ENCODE peak calls at places on chromosome 17, in five cellular contexts. M is IMR-90, U is stomach, L is gastrocnemius medialis, Y is heart left ventricle. I is an unnamed sample.
A peak's percentile ranks its signal among the peaks of the same experiment; 100 is the strongest.

GRCh38 chr17:17363638-17364337 is 60.6 kb downstream of the NT5M start:
- DNase-seq in Y (no peak), L (no peak), U (no peak), M (no peak), I (no peak)

GRCh38 chr17:68705331-68706166 is 104.4 kb upstream of the FAM20A start:
- DNase-seq in U (no peak), L (no peak), Y (no peak), M (peak; percentile 43), I (no peak)

GRCh38 chr17:79612468-79613194 is 1.8 kb upstream of the RBFOX3 start:
- DNase-seq in Y (no peak), M (peak; percentile 5), U (peak; percentile 31), L (no peak), I (peak; percentile 29)

GRCh38 chr17:61378658-61379456 is 20.8 kb upstream of the TBX2 start:
- DNase-seq in U (no peak), M (no peak), L (no peak), Y (no peak), I (no peak)

GRCh38 chr17:50501054-50501453 is 7.2 kb upstream of the MYCBPAP start:
- DNase-seq in U (peak; percentile 47), L (no peak), M (no peak), Y (no peak), I (no peak)

GRCh38 chr17:18257268-18257681 is 1.3 kb downstream of the FLII start:
- DNase-seq in Y (no peak), L (no peak), M (no peak), U (peak; percentile 46), I (peak; percentile 22)

GRCh38 chr17:9064311-9064834 is 43.1 kb downstream of the NTN1 start:
- DNase-seq in Y (no peak), L (no peak), U (no peak), M (no peak), I (no peak)

GRCh38 chr17:67469208-67469980 is 92.3 kb downstream of the PITPNC1 start:
- DNase-seq in Y (no peak), L (no peak), M (peak; percentile 28), U (no peak), I (no peak)

GRCh38 chr17:70810609-70811008 is 641.3 kb downstream of the KCNJ2 start:
- DNase-seq in Y (no peak), L (no peak), U (no peak), M (peak; percentile 70), I (no peak)

GRCh38 chr17:45814622-45815606 is 29.8 kb upstream of the SPPL2C start:
- DNase-seq in M (no peak), U (no peak), Y (peak; percentile 50), L (no peak), I (no peak)

GRCh38 chr17:19372004-19372365 is 6.3 kb upstream of the MAPK7 start:
- DNase-seq in M (no peak), U (no peak), L (no peak), Y (no peak), I (peak; percentile 20)

GRCh38 chr17:38605852-38606645 is at the start of gene SRCIN1:
- DNase-seq in L (no peak), M (peak; percentile 2), Y (peak; percentile 74), U (peak; percentile 76), I (no peak)

GRCh38 chr17:56939869-56940484 is 20.9 kb downstream of the COIL start:
- DNase-seq in L (no peak), U (no peak), M (peak; percentile 62), Y (no peak), I (no peak)

DNA sequence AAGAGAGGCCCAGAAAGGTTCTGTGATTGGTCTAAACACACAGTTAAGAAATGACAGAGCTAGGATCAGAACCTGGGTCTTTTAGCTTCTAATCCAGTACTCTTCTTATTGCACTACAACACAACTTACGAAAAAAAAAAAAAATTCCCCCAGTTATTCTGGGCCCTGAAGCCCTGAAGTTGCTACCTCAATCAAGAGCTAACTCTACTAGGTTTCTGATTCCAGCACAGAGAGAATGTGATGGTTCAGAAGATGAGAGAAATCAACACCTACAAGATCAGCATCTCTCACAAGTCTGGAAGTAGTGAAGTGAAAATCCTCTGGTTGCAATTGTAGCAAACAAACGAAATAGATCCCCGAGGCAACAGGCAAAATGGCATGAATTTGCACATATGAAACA is 37.3 kb downstream of the GRB7 start:
- DNase-seq in Y (no peak), U (no peak), M (no peak), L (no peak), I (no peak)
- TF ChIP-seq POLR2A in Y (no peak), U (no peak), M (no peak), L (no peak), I (no peak)

GRCh38 chr17:6831662-6832263 is at the start of gene TEKT1:
- DNase-seq in L (peak; percentile 25), M (peak; percentile 26), Y (peak; percentile 66), U (peak; percentile 70), I (peak; percentile 73)
- H3K4me3 ChIP-seq in L (peak within 1 kb of the TSS; percentile 37), M (no peak within 1 kb of the TSS), Y (peak within 1 kb of the TSS; percentile 30), U (peak within 1 kb of the TSS; percentile 36), I (no peak within 1 kb of the TSS)

GRCh38 chr17:28724500-28725165 is 1.4 kb downstream of the TLCD1 start:
- DNase-seq in U (no peak), L (no peak), M (no peak), Y (no peak), I (no peak)

GRCh38 chr17:28726912-28727726 is 1.1 kb upstream of the TLCD1 start:
- DNase-seq in L (peak; percentile 77), U (peak; percentile 96), M (peak; percentile 90), Y (peak; percentile 93), I (peak; percentile 92)

GRCh38 chr17:28726396-28726911 is 421 bp upstream of the TLCD1 start:
- DNase-seq in L (no peak), M (peak; percentile 39), Y (peak; percentile 63), U (peak; percentile 69), I (peak; percentile 69)

GRCh38 chr17:28725166-28725659 is 820 bp downstream of the TLCD1 start:
- DNase-seq in L (no peak), U (no peak), Y (no peak), M (peak; percentile 65), I (no peak)

DNA sequence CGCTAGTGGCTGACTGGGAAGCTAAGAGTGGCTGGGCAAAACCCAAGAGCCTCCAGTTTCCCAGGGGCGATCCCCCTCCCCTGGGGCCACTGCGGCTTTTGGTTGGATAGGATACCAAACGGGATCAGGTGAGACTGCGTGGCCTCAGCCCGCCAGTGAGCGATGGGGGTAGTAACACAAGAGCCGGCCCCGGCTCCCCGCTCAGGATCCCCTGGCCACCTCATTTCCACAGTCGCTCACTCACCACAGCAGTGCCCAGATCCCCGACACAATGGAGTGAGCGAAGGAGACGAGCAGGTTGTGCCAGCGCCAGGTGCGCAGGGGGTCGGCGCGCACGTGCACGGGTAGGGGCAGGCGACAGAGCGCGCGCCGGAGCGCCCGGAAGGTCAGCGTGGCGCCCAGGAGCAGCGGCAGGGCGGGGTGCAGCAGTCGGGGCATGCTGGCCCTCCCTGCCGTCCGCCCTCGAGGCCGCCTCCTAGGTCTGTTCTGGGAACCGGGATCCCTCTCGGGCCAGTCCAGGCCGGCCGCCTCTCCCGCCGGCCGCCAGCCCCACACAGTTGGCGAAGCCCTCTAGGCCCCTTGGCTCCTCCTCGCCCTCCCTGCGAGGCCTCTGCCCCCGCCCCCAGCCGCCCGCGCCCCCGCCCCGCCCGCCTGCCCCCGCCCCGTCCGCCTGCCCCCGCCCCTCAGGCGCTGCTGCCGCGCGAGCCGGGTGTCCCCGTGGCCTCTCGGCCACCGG is at the start of gene TLCD1:
- DNase-seq in L (no peak), U (peak; percentile 73), Y (peak; percentile 67), M (peak; percentile 74), I (peak; percentile 71)
- TF ChIP-seq POLR2A in L (peak; percentile 30), U (no peak), Y (no peak), M (peak; percentile 63), I (no peak)

GRCh38 chr17:43952351-43952723 is 1.4 kb downstream of the PYY start:
- DNase-seq in L (no peak), Y (no peak), M (no peak), U (no peak), I (no peak)
- H3K4me3 ChIP-seq in L (no peak overlapping the region), Y (no peak overlapping the region), M (no peak overlapping the region), U (no peak overlapping the region), I (no peak overlapping the region)

GRCh38 chr17:78401246-78401645 is 22.8 kb downstream of the PGS1 start:
- DNase-seq in U (no peak), L (no peak), M (peak; percentile 31), Y (no peak), I (no peak)
- TF ChIP-seq POLR2A in U (no peak), L (no peak), M (no peak), Y (no peak), I (no peak)

DNA sequence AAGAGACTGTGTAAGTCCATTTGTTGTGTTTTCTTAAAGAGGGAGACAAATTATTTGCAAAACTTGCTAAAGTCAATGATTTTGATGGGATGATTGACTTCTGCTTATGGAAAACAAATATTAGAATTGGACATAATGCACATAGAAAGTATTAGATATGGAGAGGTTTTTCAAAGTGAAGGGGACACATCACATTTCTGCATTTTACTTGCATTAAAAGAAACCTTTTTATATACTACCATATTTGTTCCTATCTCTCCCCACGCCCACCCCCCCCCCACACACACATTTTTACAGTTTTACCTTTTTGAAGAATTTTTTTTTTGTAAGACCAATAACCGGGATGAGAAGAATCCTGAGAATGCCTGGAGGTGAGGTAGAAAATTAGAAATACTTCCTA is 8.6 kb upstream of the OR4D2 start:
- DNase-seq in Y (no peak), M (no peak), U (no peak), L (no peak), I (no peak)
- H3K4me3 ChIP-seq in Y (no peak overlapping the region), M (no peak overlapping the region), U (no peak overlapping the region), L (no peak overlapping the region), I (no peak overlapping the region)

DNA sequence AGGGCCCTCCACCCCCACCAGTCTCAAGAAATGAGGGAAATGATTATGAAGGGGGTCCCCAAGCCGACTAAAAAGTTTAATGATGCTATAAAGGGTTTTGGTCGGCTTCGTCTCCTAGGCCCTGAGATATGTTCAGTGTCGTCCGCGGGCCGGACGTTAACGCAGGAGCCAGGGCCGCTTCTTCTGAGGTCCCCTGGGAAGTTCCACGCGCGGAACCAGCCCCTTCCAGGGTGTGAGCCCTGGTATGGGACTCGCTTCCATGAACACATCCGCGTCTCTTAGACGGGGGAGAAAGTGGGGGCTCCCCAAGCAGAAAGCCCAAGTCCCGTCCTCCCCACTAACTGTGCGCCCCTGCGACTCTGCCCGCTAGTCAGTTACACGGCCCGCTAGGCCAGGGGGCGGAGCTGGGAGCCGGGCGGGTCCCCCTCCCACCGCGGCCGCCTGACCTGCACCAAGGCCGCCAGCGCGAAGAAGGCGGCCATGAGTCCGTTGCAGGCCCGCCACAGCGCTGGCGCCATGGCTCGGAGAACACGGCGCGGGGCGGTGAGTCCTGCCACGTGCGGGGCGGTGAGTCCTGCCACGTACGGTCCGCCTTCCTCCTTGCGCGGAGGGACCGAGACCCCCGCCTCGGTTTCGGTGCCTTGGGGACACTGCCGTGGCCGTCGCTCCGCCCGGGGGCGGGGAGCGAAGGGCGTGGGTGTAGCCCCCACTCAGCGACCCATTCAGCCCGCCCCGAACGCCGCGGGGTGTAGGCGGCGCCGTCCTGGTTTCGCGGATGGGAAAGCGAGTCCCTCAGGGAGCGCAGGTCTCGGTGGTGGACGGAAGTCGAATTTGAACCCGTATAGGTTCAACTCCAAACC is at the start of gene TMEM220:
- DNase-seq in M (peak; percentile 59), L (peak; percentile 59), Y (peak; percentile 89), U (peak; percentile 82), I (peak; percentile 86)
- TF ChIP-seq POLR2A in M (peak; percentile 43), L (peak; percentile 77), Y (no peak), U (no peak), I (peak; percentile 89)

I was measured in adrenal gland.